ENCODE peak calls at places on chromosomes 1 and 21, in eight cellular contexts. X is putamen; K is astrocyte of the spinal cord; Y is HTR-8/SVneo; P is iPS-NIHi11; A is stimulated activated CD8-positive, alpha-beta memory T cell treated with anti-CD3 and anti-CD28 coated beads, Interleukin-7, amount 100 ng/mL, for 1 hour; W is NCI-H1694 treated with DMSO at 0.1 percent for 48 hours; H is HEK293T. L is an unnamed sample.

GRCh38 chr1:153032677-153033308 is 1.8 kb downstream of the SPRR1B start:
- DNase-seq in X (peak; percentile 1), K (peak; percentile 50), Y (no peak), P (peak; percentile 20), A (no peak), W (no peak), H (peak; percentile 34), L (peak; percentile 83)

GRCh38 chr1:211885746-211886522 is 55.4 kb upstream of the LPGAT1 start:
- DNase-seq in X (no peak), K (no peak), Y (no peak), P (no peak), A (no peak), W (no peak), H (no peak), L (no peak)

GRCh38 chr1:39258146-39258924 is 53.8 kb downstream of the MACF1 start:
- DNase-seq in X (peak; percentile 78), K (peak; percentile 70), Y (peak; percentile 80), P (peak; percentile 93), A (peak; percentile 59), W (peak; percentile 36), H (peak; percentile 82), L (peak; percentile 49)

GRCh38 chr21:35664683-35665082 is 395.6 kb downstream of the SETD4 start:
- DNase-seq in X (no peak), K (peak; percentile 76), Y (no peak), P (no peak), A (no peak), W (no peak), H (no peak), L (no peak)

GRCh38 chr21:42997053-42997452 is 22.7 kb downstream of the PKNOX1 start:
- DNase-seq in X (no peak), K (peak; percentile 96), Y (no peak), P (no peak), A (no peak), W (no peak), H (no peak), L (peak; percentile 91)

GRCh38 chr1:55052221-55053142 is 13.1 kb downstream of the PCSK9 start:
- DNase-seq in X (no peak), K (no peak), Y (no peak), P (no peak), A (no peak), W (no peak), H (no peak), L (no peak)

GRCh38 chr1:226602186-226603029 is 53.8 kb downstream of the STUM start:
- DNase-seq in X (no peak), K (peak; percentile 2), Y (no peak), P (no peak), A (no peak), W (no peak), H (no peak), L (peak; percentile 85)

GRCh38 chr1:223886516-223886921 is 40.8 kb upstream of the TP53BP2 start:
- DNase-seq in X (no peak), K (no peak), Y (no peak), P (no peak), A (no peak), W (no peak), H (no peak), L (no peak)

GRCh38 chr1:70196333-70196732 is 9.0 kb downstream of the LRRC40 start:
- DNase-seq in X (no peak), K (no peak), Y (no peak), P (no peak), A (no peak), W (no peak), H (no peak), L (no peak)

GRCh38 chr1:16903054-16903453 is 7.3 kb downstream of the RNU1-2 start:
- DNase-seq in X (no peak), K (peak; percentile 70), Y (no peak), P (no peak), A (no peak), W (no peak), H (no peak), L (peak; percentile 67)

GRCh38 chr1:101742513-101742912 is 254.2 kb downstream of the OLFM3 start:
- DNase-seq in X (no peak), K (no peak), Y (no peak), P (no peak), A (no peak), W (no peak), H (no peak), L (no peak)

GRCh38 chr21:34182436-34182835 is 109.1 kb downstream of the MRPS6 start:
- DNase-seq in X (no peak), K (no peak), Y (no peak), P (no peak), A (no peak), W (no peak), H (no peak), L (no peak)

GRCh38 chr21:29332461-29333354 is 34.0 kb downstream of the BACH1 start:
- DNase-seq in X (no peak), K (peak; percentile 73), Y (no peak), P (no peak), A (no peak), W (no peak), H (no peak), L (no peak)

GRCh38 chr21:41568606-41569385 is 60.8 kb upstream of the TMPRSS2 start:
- DNase-seq in X (no peak), K (no peak), Y (no peak), P (no peak), A (no peak), W (no peak), H (no peak), L (no peak)

GRCh38 chr1:14439015-14439414 is 159.5 kb upstream of the KAZN start:
- DNase-seq in X (no peak), K (no peak), Y (no peak), P (no peak), A (no peak), W (no peak), H (no peak), L (no peak)

GRCh38 chr21:14454642-14455009 is 71.7 kb upstream of the HSPA13 start:
- DNase-seq in X (no peak), K (no peak), Y (no peak), P (no peak), A (no peak), W (no peak), H (no peak), L (no peak)

GRCh38 chr1:92515796-92516201 is 29.1 kb upstream of the GFI1 start:
- DNase-seq in X (no peak), K (no peak), Y (no peak), P (no peak), A (no peak), W (no peak), H (no peak), L (no peak)

GRCh38 chr1:206873603-206874188 is 8.3 kb downstream of the IL20 start:
- DNase-seq in X (no peak), K (no peak), Y (no peak), P (no peak), A (no peak), W (no peak), H (no peak), L (no peak)

GRCh38 chr1:186236921-186237320 is 138.1 kb downstream of the TPR start:
- DNase-seq in X (no peak), K (peak; percentile 82), Y (peak; percentile 64), P (no peak), A (no peak), W (no peak), H (no peak), L (peak; percentile 78)

GRCh38 chr21:45556302-45556644 is 14.0 kb upstream of the SLC19A1 start:
- DNase-seq in X (no peak), K (no peak), Y (no peak), P (no peak), A (no peak), W (no peak), H (no peak), L (no peak)

GRCh38 chr1:52037402-52037814 is 3.8 kb upstream of the KTI12 start:
- DNase-seq in X (no peak), K (no peak), Y (no peak), P (no peak), A (no peak), W (peak; percentile 16), H (no peak), L (no peak)

GRCh38 chr1:16631248-16632043 is 18.1 kb upstream of the NBPF1 start:
- DNase-seq in X (no peak), K (no peak), Y (no peak), P (no peak), A (no peak), W (no peak), H (no peak), L (no peak)

GRCh38 chr1:94927405-94928175 is 680 bp upstream of the CNN3 start:
- DNase-seq in X (peak; percentile 74), K (peak; percentile 70), Y (no peak), P (no peak), A (no peak), W (peak; percentile 68), H (no peak), L (peak; percentile 45)

GRCh38 chr1:188425687-188426086 is 1596.9 kb downstream of the PLA2G4A start:
- DNase-seq in X (no peak), K (peak; percentile 76), Y (no peak), P (no peak), A (no peak), W (no peak), H (no peak), L (no peak)

GRCh38 chr1:25182629-25183028 is 49.7 kb downstream of the SYF2 start:
- DNase-seq in X (no peak), K (peak; percentile 51), Y (peak; percentile 59), P (no peak), A (no peak), W (no peak), H (no peak), L (no peak)

GRCh38 chr1:36804669-36805314 is 229.5 kb downstream of the GRIK3 start:
- DNase-seq in X (no peak), K (no peak), Y (no peak), P (no peak), A (no peak), W (no peak), H (no peak), L (no peak)

GRCh38 chr1:89608627-89609338 is 24.1 kb upstream of the LRRC8C start:
- DNase-seq in X (no peak), K (no peak), Y (no peak), P (no peak), A (no peak), W (no peak), H (no peak), L (no peak)

GRCh38 chr1:246827396-246827795 is 103.2 kb downstream of the SCCPDH start:
- DNase-seq in X (no peak), K (no peak), Y (peak; percentile 33), P (no peak), A (no peak), W (no peak), H (no peak), L (no peak)

GRCh38 chr1:182149411-182149965 is 88.0 kb upstream of the ZNF648 start:
- DNase-seq in X (no peak), K (peak; percentile 84), Y (no peak), P (no peak), A (no peak), W (no peak), H (no peak), L (no peak)

GRCh38 chr1:71086331-71086730 is 5.5 kb upstream of the ZRANB2 start:
- DNase-seq in X (no peak), K (peak; percentile 43), Y (no peak), P (no peak), A (no peak), W (no peak), H (no peak), L (no peak)

GRCh38 chr1:183303901-183304300 is 114.3 kb downstream of the NMNAT2 start:
- DNase-seq in X (no peak), K (no peak), Y (no peak), P (no peak), A (no peak), W (no peak), H (no peak), L (no peak)

GRCh38 chr1:87869563-87869962 is 540.9 kb downstream of the LMO4 start:
- DNase-seq in X (no peak), K (peak; percentile 32), Y (peak; percentile 9), P (no peak), A (no peak), W (no peak), H (no peak), L (no peak)